ENCODE peak calls at places on chromosomes 2 and 18, in six cellular contexts. I is mesothelial cell of epicardium; R is stimulated activated CD4-positive, alpha-beta T cell treated with anti-CD3 and anti-CD28 coated beads, TNF-alpha, amount 100 ng/mL, for 48 hours; Q is GOT3; M is foreskin fibroblast; G is GM04504. P is an unnamed sample.

GRCh38 chr18:39935598-39935997 is 2019.4 kb upstream of the PIK3C3 start:
- DNase-seq in M (no peak), G (no peak), I (no peak), Q (no peak), R (no peak), P (no peak)

GRCh38 chr2:61165946-61166345 is 4.0 kb downstream of the C2orf74 start:
- DNase-seq in M (no peak), I (no peak), G (no peak), Q (no peak), R (no peak), P (no peak)

GRCh38 chr2:211944572-211944971 is 594.0 kb downstream of the ERBB4 start:
- DNase-seq in G (no peak), Q (no peak), R (no peak), I (no peak), M (no peak), P (no peak)

GRCh38 chr2:82650038-82650437 is 1809.0 kb downstream of the SUCLG1 start:
- DNase-seq in I (no peak), Q (no peak), M (peak), R (no peak), G (no peak), P (no peak)

GRCh38 chr18:80109676-80110078 is 615 bp downstream of the ADNP2 start:
- DNase-seq in R (no peak), I (no peak), Q (no peak), M (peak), G (peak), P (no peak)

GRCh38 chr2:60510713-60511112 is 42.7 kb downstream of the BCL11A start:
- DNase-seq in R (no peak), G (no peak), M (no peak), Q (no peak), I (no peak), P (no peak)

GRCh38 chr2:144426981-144427479 is 92.9 kb downstream of the ZEB2 start:
- DNase-seq in Q (no peak), I (no peak), G (no peak), M (peak), R (no peak), P (no peak)

GRCh38 chr2:15674637-15675455 is 83.2 kb downstream of the DDX1 start:
- DNase-seq in Q (no peak), I (no peak), M (no peak), G (no peak), R (no peak), P (no peak)

GRCh38 chr2:161122772-161123530 is 37.3 kb upstream of the TANK start:
- DNase-seq in Q (no peak), R (no peak), M (peak), I (no peak), G (peak), P (peak)

GRCh38 chr2:234989183-234989701 is 37.4 kb downstream of the SH3BP4 start:
- DNase-seq in G (no peak), M (no peak), I (no peak), R (no peak), Q (no peak), P (peak)

GRCh38 chr18:45026162-45026561 is 345.5 kb downstream of the SETBP1 start:
- DNase-seq in G (no peak), Q (no peak), R (no peak), I (no peak), M (no peak), P (no peak)

GRCh38 chr2:16261791-16262190 is 321.4 kb downstream of the MYCN start:
- DNase-seq in I (no peak), M (no peak), G (no peak), Q (no peak), R (no peak), P (no peak)

GRCh38 chr2:11406492-11407381 is 59.2 kb downstream of the E2F6 start:
- DNase-seq in I (no peak), G (peak), R (no peak), M (peak), Q (no peak), P (peak)

GRCh38 chr2:172399765-172400164 is 27.6 kb upstream of the ITGA6 start:
- DNase-seq in G (no peak), M (no peak), R (no peak), I (no peak), Q (no peak), P (no peak)

GRCh38 chr2:147904051-147904450 is 59.2 kb downstream of the ACVR2A start:
- DNase-seq in Q (no peak), M (no peak), G (no peak), R (no peak), I (no peak), P (no peak)

GRCh38 chr18:49632588-49632987 is 70.7 kb downstream of the LIPG start:
- DNase-seq in M (no peak), G (no peak), I (no peak), Q (no peak), R (no peak), P (no peak)

GRCh38 chr2:101012706-101013181 is 10.7 kb downstream of the RPL31 start:
- DNase-seq in Q (no peak), I (no peak), R (no peak), M (peak), G (peak), P (no peak)

GRCh38 chr2:239944706-239945551 is 80.2 kb downstream of the NDUFA10 start:
- DNase-seq in Q (no peak), G (no peak), I (no peak), M (peak), R (no peak), P (no peak)

GRCh38 chr2:223644116-223644515 is 42.0 kb upstream of the SCG2 start:
- DNase-seq in I (no peak), Q (no peak), R (no peak), M (no peak), G (no peak), P (no peak)

GRCh38 chr2:240393831-240394410 is 41.5 kb upstream of the GPC1 start:
- DNase-seq in Q (no peak), I (no peak), M (peak), R (no peak), G (no peak), P (peak)

GRCh38 chr2:174327559-174327897 is 7.2 kb upstream of the SP9 start:
- DNase-seq in G (no peak), I (no peak), M (no peak), R (no peak), Q (no peak), P (no peak)

GRCh38 chr2:160111951-160112798 is 49.8 kb upstream of the PLA2R1 start:
- DNase-seq in I (no peak), R (no peak), G (no peak), M (no peak), Q (no peak), P (no peak)

GRCh38 chr2:223047260-223047761 is 4.7 kb upstream of the KCNE4 start:
- DNase-seq in I (no peak), M (peak), Q (no peak), G (peak), R (no peak), P (no peak)

GRCh38 chr2:199810422-199811250 is 40.4 kb downstream of the FTCDNL1 start:
- DNase-seq in M (peak), R (no peak), Q (no peak), I (no peak), G (peak), P (no peak)

GRCh38 chr18:59900222-59901128 is 679 bp downstream of the PMAIP1 start:
- DNase-seq in M (peak), Q (no peak), I (no peak), G (peak), R (peak), P (no peak)

GRCh38 chr2:201267278-201268030 is 7.1 kb downstream of the CASP8 start:
- DNase-seq in G (no peak), M (no peak), I (no peak), Q (no peak), R (no peak), P (no peak)

GRCh38 chr2:128686498-128686861 is 367.8 kb upstream of the HS6ST1 start:
- DNase-seq in Q (no peak), I (no peak), G (no peak), M (no peak), R (no peak), P (peak)

GRCh38 chr2:102606353-102606752 is 13.0 kb upstream of the SLC9A2 start:
- DNase-seq in G (no peak), Q (no peak), R (no peak), M (peak), I (no peak), P (no peak)